ENCODE peak calls at places on chromosomes 1 and 21, in five cellular contexts. H is effector memory CD4-positive, alpha-beta T cell; X is body of pancreas; A is A549; U is uterus. O is an unnamed sample. For H3K4me1, the result is how much of the 10 kb centered on the place peaks cover.

GRCh38 chr1:165235777-165236285 is 120.7 kb downstream of the LMX1A start:
- DNase-seq in H (no peak), X (peak), A (no peak), U (no peak), O (no peak)

GRCh38 chr1:158246650-158247049 is 7.6 kb upstream of the CD1A start:
- DNase-seq in H (no peak), X (no peak), A (no peak), U (no peak), O (no peak)

GRCh38 chr1:48470506-48470905 is 1.5 kb downstream of the SPATA6 start:
- DNase-seq in H (no peak), X (peak), A (no peak), U (peak), O (no peak)

GRCh38 chr1:20470174-20470573 is 15.8 kb downstream of the CAMK2N1 start:
- DNase-seq in H (no peak), X (no peak), A (no peak), U (no peak), O (no peak)

GRCh38 chr1:94873520-94874351 is 53.2 kb downstream of the CNN3 start:
- DNase-seq in H (no peak), X (no peak), A (no peak), U (no peak), O (no peak)

GRCh38 chr1:22529901-22530621 is 33.2 kb upstream of the EPHA8 start:
- DNase-seq in H (no peak), X (peak), A (no peak), U (peak), O (no peak)

GRCh38 chr1:241849345-241849695 is 1.3 kb downstream of the EXO1 start:
- DNase-seq in H (no peak), X (no peak), A (no peak), U (no peak), O (no peak)

GRCh38 chr1:2372551-2373490 is 18.5 kb downstream of the MORN1 start:
- DNase-seq in H (no peak), X (no peak), A (no peak), U (no peak), O (no peak)

GRCh38 chr1:230166366-230167132 is 99.5 kb downstream of the GALNT2 start:
- DNase-seq in H (no peak), X (no peak), A (no peak), U (no peak), O (no peak)

GRCh38 chr1:172134087-172134731 is 286.3 kb upstream of the C1orf105 start:
- DNase-seq in H (no peak), X (no peak), A (no peak), U (no peak), O (no peak)

GRCh38 chr1:100896481-100896982 is 642 bp downstream of the SLC30A7 start:
- DNase-seq in H (peak), X (peak), A (peak), U (no peak), O (no peak)

GRCh38 chr1:223556414-223557124 is 108.9 kb downstream of the CAPN8 start:
- DNase-seq in H (no peak), X (peak), A (peak), U (no peak), O (peak)

GRCh38 chr1:161037661-161038522 is 872 bp downstream of the TSTD1 start:
- DNase-seq in H (no peak), X (peak), A (no peak), U (no peak), O (no peak)

GRCh38 chr1:2300004-2300771 is 72.1 kb downstream of the SKI start:
- DNase-seq in H (peak), X (no peak), A (no peak), U (no peak), O (no peak)

GRCh38 chr1:98210064-98210463 is 289.2 kb upstream of the DPYD start:
- DNase-seq in H (no peak), X (no peak), A (peak), U (no peak), O (no peak)

GRCh38 chr21:46455575-46456385 is 2.9 kb upstream of the DIP2A start:
- DNase-seq in H (no peak), X (no peak), A (no peak), U (no peak), O (no peak)

GRCh38 chr1:112637257-112638108 is 17.9 kb downstream of the CAPZA1 start:
- DNase-seq in H (no peak), X (no peak), A (peak), U (no peak), O (no peak)
- H3K27ac ChIP-seq in H (peak), X (peak), A (peak), U (no peak), O (peak)

GRCh38 chr1:145979746-145980435 is 15.4 kb downstream of the POLR3GL start:
- DNase-seq in H (no peak), X (no peak), A (no peak), U (no peak), O (peak)

GRCh38 chr1:145978860-145979745 is 14.6 kb downstream of the POLR3GL start:
- DNase-seq in H (peak), X (peak), A (no peak), U (peak), O (peak)

GRCh38 chr1:145977016-145977415 is 12.5 kb downstream of the POLR3GL start:
- DNase-seq in H (no peak), X (no peak), A (no peak), U (no peak), O (no peak)

GRCh38 chr1:145978477-145978859 is 14.0 kb downstream of the POLR3GL start:
- DNase-seq in H (no peak), X (no peak), A (no peak), U (no peak), O (no peak)

GRCh38 chr1:145977486-145978476 is 13.3 kb downstream of the POLR3GL start:
- DNase-seq in H (peak), X (peak), A (peak), U (peak), O (peak)
- H3K4me1 ChIP-seq in H (half or more), X (half or more), A (under half), U (under half), O (under half)

DNA sequence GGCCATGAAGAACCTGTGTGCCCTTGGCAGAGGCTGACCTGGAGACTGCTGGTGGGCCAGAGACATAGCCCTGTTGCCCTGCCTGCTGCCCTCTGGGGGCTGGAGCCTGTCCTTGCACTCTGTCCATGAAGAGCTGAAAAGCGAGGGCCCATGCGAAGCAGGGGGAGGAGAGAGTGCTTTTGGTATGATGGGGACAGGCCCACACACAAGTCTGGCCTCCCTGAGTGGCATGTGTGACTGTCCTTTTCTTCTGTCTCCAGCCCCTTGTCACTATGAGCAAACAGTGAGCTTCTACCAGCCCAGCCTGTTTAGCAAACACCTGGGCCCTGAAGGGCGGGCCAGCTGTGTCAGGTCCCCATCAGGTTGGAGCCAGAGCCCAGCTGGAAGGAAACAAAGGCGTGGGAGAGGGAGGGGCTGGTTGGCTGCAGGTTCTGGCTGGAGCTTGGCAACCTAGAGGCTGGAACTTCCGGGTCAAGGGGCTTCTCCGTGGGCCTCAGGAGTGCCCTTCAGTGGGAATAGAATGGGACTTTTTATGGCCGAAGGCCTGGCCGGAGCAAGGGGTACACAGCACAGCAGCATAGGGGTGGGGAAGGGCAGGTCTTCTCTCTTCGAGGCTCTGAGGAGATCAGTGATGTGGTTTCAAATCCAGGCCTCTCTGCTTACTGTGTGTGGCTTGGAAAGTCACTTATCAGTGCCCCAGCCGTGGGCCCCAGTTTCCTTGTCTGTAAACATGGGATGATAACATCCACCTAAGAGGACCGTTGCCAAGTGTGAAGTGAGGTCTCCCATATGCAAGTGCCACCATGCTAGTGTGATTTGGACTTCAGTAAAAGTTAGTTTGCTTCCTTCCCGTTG is 14.3 kb downstream of the QSOX1 start:
- DNase-seq in H (no peak), X (peak), A (peak), U (no peak), O (peak)
- H3K27ac ChIP-seq in H (no peak), X (peak), A (no peak), U (no peak), O (peak)

GRCh38 chr1:197199923-197200467 is 53.5 kb upstream of the ASPM start:
- DNase-seq in H (no peak), X (no peak), A (no peak), U (no peak), O (no peak)
- H3K4me1 ChIP-seq in H (under half), X (under half), A (under half), U (under half), O (half or more)

GRCh38 chr1:203360772-203361171 is 9.8 kb upstream of the FMOD start:
- DNase-seq in H (no peak), X (no peak), A (no peak), U (no peak), O (no peak)
- H3K27ac ChIP-seq in H (no peak), X (no peak), A (no peak), U (peak), O (no peak)

O was measured in gastrocnemius medialis.